ENCODE peak calls at places on chromosome 12, in seven cellular contexts. R is A549, G is stomach, V is sigmoid colon, Q is tibial nerve, U is GM12878, Z is suprapubic skin. M is an unnamed sample.
A peak's percentile ranks its signal among the peaks of the same experiment; 100 is the strongest.

GRCh38 chr12:68481181-68481941 is 129.3 kb upstream of the RAP1B start:
- DNase-seq in R (no peak), G (no peak), V (no peak), Q (no peak), U (peak; percentile 89), Z (no peak), M (no peak)

GRCh38 chr12:753401-754237 is 1.2 kb downstream of the WNK1 start:
- DNase-seq in R (peak; percentile 54), G (peak; percentile 51), V (peak; percentile 70), Q (peak; percentile 16), U (no peak), Z (peak; percentile 83), M (no peak)

GRCh38 chr12:89469361-89469760 is 55.2 kb downstream of the GALNT4 start:
- DNase-seq in R (no peak), G (no peak), V (no peak), Q (no peak), U (no peak), Z (no peak), M (no peak)

GRCh38 chr12:124796303-124796957 is 67.2 kb downstream of the SCARB1 start:
- DNase-seq in R (no peak), G (no peak), V (no peak), Q (no peak), U (no peak), Z (no peak), M (no peak)

GRCh38 chr12:43444940-43445564 is 107.0 kb downstream of the ADAMTS20 start:
- DNase-seq in R (peak; percentile 70), G (peak; percentile 51), V (no peak), Q (peak; percentile 26), U (peak; percentile 4), Z (no peak), M (no peak)

GRCh38 chr12:5262885-5263284 is 169.0 kb upstream of the NTF3 start:
- DNase-seq in R (no peak), G (no peak), V (no peak), Q (no peak), U (no peak), Z (no peak), M (no peak)

GRCh38 chr12:774051-774614 is 21.8 kb downstream of the WNK1 start:
- DNase-seq in R (no peak), G (no peak), V (no peak), Q (no peak), U (no peak), Z (no peak), M (no peak)

GRCh38 chr12:65663648-65664047 is 160.6 kb upstream of the HMGA2 start:
- DNase-seq in R (no peak), G (no peak), V (no peak), Q (no peak), U (no peak), Z (no peak), M (no peak)

GRCh38 chr12:6632026-6632978 is 3.5 kb downstream of the LPAR5 start:
- DNase-seq in R (no peak), G (no peak), V (no peak), Q (no peak), U (peak; percentile 81), Z (no peak), M (no peak)

GRCh38 chr12:11839093-11839641 is 189.7 kb downstream of the ETV6 start:
- DNase-seq in R (no peak), G (no peak), V (no peak), Q (no peak), U (no peak), Z (no peak), M (no peak)

GRCh38 chr12:69423037-69423905 is 46.9 kb upstream of the FRS2 start:
- DNase-seq in R (no peak), G (no peak), V (no peak), Q (no peak), U (no peak), Z (no peak), M (no peak)

GRCh38 chr12:2548095-2548494 is 246.7 kb upstream of the FKBP4 start:
- DNase-seq in R (no peak), G (no peak), V (peak; percentile 56), Q (no peak), U (no peak), Z (no peak), M (no peak)

GRCh38 chr12:123816896-123817537 is 54.9 kb downstream of the DNAH10 start:
- DNase-seq in R (no peak), G (no peak), V (no peak), Q (no peak), U (no peak), Z (no peak), M (no peak)

GRCh38 chr12:42868291-42868690 is 278.7 kb upstream of the PRICKLE1 start:
- DNase-seq in R (no peak), G (no peak), V (no peak), Q (no peak), U (no peak), Z (no peak), M (no peak)

GRCh38 chr12:3436496-3437060 is 54.4 kb upstream of the PRMT8 start:
- DNase-seq in R (no peak), G (peak; percentile 34), V (no peak), Q (no peak), U (no peak), Z (no peak), M (no peak)

GRCh38 chr12:90287585-90287984 is 578.9 kb upstream of the ATP2B1 start:
- DNase-seq in R (no peak), G (no peak), V (no peak), Q (no peak), U (no peak), Z (no peak), M (no peak)

GRCh38 chr12:130871286-130872178 is at the start of gene RAN:
- DNase-seq in R (peak; percentile 97), G (peak; percentile 93), V (peak; percentile 96), Q (peak; percentile 74), U (peak; percentile 67), Z (peak; percentile 90), M (peak; percentile 97)
- TF ChIP-seq POLR2A in R (peak; percentile 94), G (no peak), V (no peak), Q (peak; percentile 56), U (peak; percentile 91), Z (peak; percentile 49), M (peak; percentile 95)

GRCh38 chr12:51910691-51911090 is 3.4 kb downstream of the ACVRL1 start:
- DNase-seq in R (no peak), G (no peak), V (peak; percentile 69), Q (no peak), U (no peak), Z (no peak), M (no peak)
- TF ChIP-seq POLR2A in R (no peak), G (no peak), V (no peak), Q (no peak), U (no peak), Z (no peak), M (no peak)

DNA sequence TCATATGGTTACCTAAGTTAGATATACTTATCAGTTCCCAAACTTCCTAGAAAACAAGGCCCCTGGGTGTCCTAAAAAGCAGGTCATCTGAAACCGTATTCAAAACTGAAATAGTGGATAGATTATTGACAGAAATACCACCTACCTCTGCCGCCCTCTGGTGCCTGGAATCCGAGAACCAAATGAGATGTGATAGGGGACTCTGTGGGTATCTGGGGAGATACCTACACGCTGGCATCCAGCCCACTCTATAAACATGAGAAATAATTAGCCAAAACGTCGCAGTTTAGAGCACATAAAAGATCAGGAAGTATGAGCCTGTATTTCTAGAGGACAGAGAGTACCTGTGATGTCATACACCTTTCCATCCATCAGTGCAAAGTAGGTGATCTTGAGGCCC is 4.4 kb downstream of the ORMDL2 start:
- DNase-seq in R (peak; percentile 44), G (no peak), V (no peak), Q (no peak), U (no peak), Z (no peak), M (no peak)
- TF ChIP-seq POLR2A in R (no peak), G (no peak), V (no peak), Q (no peak), U (no peak), Z (no peak), M (no peak)

GRCh38 chr12:56258068-56258819 is at the start of gene ANKRD52:
- DNase-seq in R (peak; percentile 80), G (peak; percentile 78), V (peak; percentile 87), Q (peak; percentile 47), U (no peak), Z (no peak), M (peak; percentile 80)
- TF ChIP-seq POLR2A in R (peak; percentile 65), G (no peak), V (no peak), Q (no peak), U (peak; percentile 71), Z (peak; percentile 11), M (peak; percentile 58)

DNA sequence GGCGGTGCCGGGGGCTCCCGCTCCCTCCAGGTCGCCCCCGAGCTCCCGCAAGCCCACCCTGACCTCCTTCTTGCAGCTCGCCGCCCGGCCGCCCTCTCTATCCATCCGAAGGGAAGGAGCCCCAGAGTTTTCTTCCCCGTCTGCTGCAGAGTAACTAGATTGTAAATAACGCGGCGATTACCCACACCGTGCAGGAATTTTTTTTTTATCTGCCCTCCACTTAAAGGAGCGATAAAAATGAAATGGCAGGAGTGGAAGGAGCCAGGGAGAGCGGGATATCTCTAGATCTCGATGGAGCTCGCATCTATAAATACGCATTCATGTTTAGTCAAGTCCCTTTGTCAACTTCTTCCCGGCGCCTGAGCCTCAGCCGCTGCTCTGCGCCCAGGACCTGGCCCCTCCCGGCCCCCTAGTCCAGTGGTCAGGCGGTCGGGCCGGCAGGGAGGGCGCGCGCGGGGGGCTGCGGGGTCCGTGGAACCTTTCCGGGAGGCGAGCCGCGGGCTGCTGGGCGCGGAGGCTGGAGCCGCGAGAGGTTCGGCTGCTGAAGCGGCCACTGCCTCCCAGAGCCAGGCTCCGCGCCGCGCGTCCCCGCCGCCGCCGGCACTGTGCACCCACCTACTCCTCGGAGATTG is 386.0 kb downstream of the BCAT1 start:
- DNase-seq in R (peak; percentile 8), G (no peak), V (no peak), Q (no peak), U (no peak), Z (no peak), M (peak; percentile 14)
- TF ChIP-seq POLR2A in R (no peak), G (no peak), V (no peak), Q (no peak), U (no peak), Z (no peak), M (no peak)

M was measured in H54.